ENCODE peak calls at places on chromosomes 16 and 17, in nine cellular contexts. W is astrocyte of the spinal cord; N is NCI-H1092; E is left cardiac atrium; F is stimulated activated naive B cell treated with anti-CD40 and anti-IgM and Interleukin-4, amounts not matched to agents 10 μg/mL and 1 μg/mL and 100 μg/mL, for 72 hours; C is posterior cingulate gyrus; K is T-helper 2 cell treated with Interferon-gamma antibody and Interleukin-4, amounts not matched to agents 5 μg/mL and 100 μg/mL, for 36 hours; O is HepG2; S is RPMI8226. D is an unnamed sample.

GRCh38 chr16:77385481-77385880 is 49.4 kb downstream of the ADAMTS18 start:
- DNase-seq in W (no peak), N (no peak), E (no peak), F (no peak), C (no peak), K (no peak), O (no peak), S (no peak), D (no peak)

GRCh38 chr17:39867891-39868553 is at the start of gene ZPBP2:
- DNase-seq in W (no peak), N (no peak), E (no peak), F (no peak), C (no peak), K (peak), O (no peak), S (no peak), D (no peak)

GRCh38 chr17:2054262-2054739 is 602 bp upstream of the HIC1 start:
- DNase-seq in W (peak), N (no peak), E (no peak), F (no peak), C (no peak), K (peak), O (no peak), S (peak), D (no peak)

GRCh38 chr16:14955546-14956231 is 18.4 kb downstream of the NPIPA1 start:
- DNase-seq in W (no peak), N (no peak), E (peak), F (no peak), C (no peak), K (no peak), O (no peak), S (no peak), D (no peak)

GRCh38 chr17:47095268-47095667 is 93.8 kb downstream of the CDC27 start:
- DNase-seq in W (no peak), N (no peak), E (no peak), F (no peak), C (no peak), K (no peak), O (no peak), S (no peak), D (no peak)

GRCh38 chr17:71071837-71072236 is 902.5 kb downstream of the KCNJ2 start:
- DNase-seq in W (peak), N (no peak), E (no peak), F (no peak), C (no peak), K (no peak), O (peak), S (no peak), D (no peak)

GRCh38 chr17:42347198-42347597 is 41.0 kb downstream of the STAT3 start:
- DNase-seq in W (peak), N (no peak), E (peak), F (no peak), C (no peak), K (no peak), O (no peak), S (no peak), D (no peak)

GRCh38 chr16:79372504-79373184 is 227.9 kb downstream of the MAF start:
- DNase-seq in W (peak), N (no peak), E (no peak), F (no peak), C (no peak), K (peak), O (no peak), S (no peak), D (no peak)

GRCh38 chr16:695355-696089 is 5.3 kb upstream of the WDR24 start:
- DNase-seq in W (no peak), N (peak), E (no peak), F (peak), C (no peak), K (peak), O (no peak), S (peak), D (no peak)

GRCh38 chr16:88692861-88693260 is 6.6 kb upstream of the SNAI3 start:
- DNase-seq in W (no peak), N (no peak), E (no peak), F (no peak), C (no peak), K (no peak), O (no peak), S (no peak), D (no peak)

GRCh38 chr17:1972429-1973160 is 52.5 kb downstream of the RTN4RL1 start:
- DNase-seq in W (no peak), N (no peak), E (peak), F (no peak), C (no peak), K (no peak), O (no peak), S (no peak), D (no peak)

GRCh38 chr17:31310260-31310659 is 3.6 kb downstream of the EVI2B start:
- DNase-seq in W (no peak), N (no peak), E (no peak), F (no peak), C (no peak), K (no peak), O (no peak), S (peak), D (no peak)

GRCh38 chr17:60473788-60474187 is 51.5 kb downstream of the CHCT1 start:
- DNase-seq in W (peak), N (no peak), E (no peak), F (no peak), C (no peak), K (no peak), O (no peak), S (no peak), D (no peak)

GRCh38 chr17:47295037-47295873 is 28.5 kb upstream of the EFCAB13 start:
- DNase-seq in W (no peak), N (no peak), E (peak), F (no peak), C (peak), K (no peak), O (peak), S (no peak), D (peak)

GRCh38 chr17:81543756-81544155 is 8.4 kb downstream of the FAAP100 start:
- DNase-seq in W (no peak), N (no peak), E (no peak), F (no peak), C (no peak), K (no peak), O (no peak), S (no peak), D (no peak)

GRCh38 chr16:24652209-24652712 is 77.2 kb upstream of the TNRC6A start:
- DNase-seq in W (no peak), N (no peak), E (no peak), F (no peak), C (no peak), K (no peak), O (no peak), S (no peak), D (no peak)

GRCh38 chr17:71764507-71764906 is 356.3 kb upstream of the SOX9 start:
- DNase-seq in W (peak), N (no peak), E (no peak), F (no peak), C (no peak), K (no peak), O (peak), S (peak), D (peak)